ENCODE peak calls at places on chromosomes 3 and 15, in four cellular contexts. One of them, this sample, is unnamed.

GRCh38 chr3:150324261-150324660 is 83.8 kb upstream of the TSC22D2 start:
- DNase-seq in IMR-90: no peak
- DNase-seq in mesendoderm: no peak
- DNase-seq in H1: no peak
- DNase-seq in this sample: no peak

GRCh38 chr3:164737174-164737573 is 341.1 kb downstream of the SI start:
- DNase-seq in IMR-90: no peak
- DNase-seq in mesendoderm: peak
- DNase-seq in H1: no peak
- DNase-seq in this sample: no peak

GRCh38 chr3:48428863-48429415 is 947 bp downstream of the PLXNB1 start:
- DNase-seq in IMR-90: peak
- DNase-seq in mesendoderm: peak
- DNase-seq in H1: peak
- DNase-seq in this sample: peak

GRCh38 chr3:133455960-133456359 is 56.1 kb downstream of the BFSP2 start:
- DNase-seq in IMR-90: no peak
- DNase-seq in mesendoderm: no peak
- DNase-seq in H1: no peak
- DNase-seq in this sample: no peak

GRCh38 chr3:120092444-120092843 is 1.8 kb downstream of the GSK3B start:
- DNase-seq in IMR-90: no peak
- DNase-seq in mesendoderm: no peak
- DNase-seq in H1: no peak
- DNase-seq in this sample: no peak

GRCh38 chr3:128369106-128369708 is 97.5 kb downstream of the DNAJB8 start:
- DNase-seq in IMR-90: no peak
- DNase-seq in mesendoderm: no peak
- DNase-seq in H1: no peak
- DNase-seq in this sample: no peak

GRCh38 chr3:156677536-156677935 is 3.1 kb downstream of the TIPARP start:
- DNase-seq in IMR-90: no peak
- DNase-seq in mesendoderm: no peak
- DNase-seq in H1: no peak
- DNase-seq in this sample: no peak

GRCh38 chr15:84911879-84912660 is 27.6 kb downstream of the SLC28A1 start:
- DNase-seq in IMR-90: peak
- DNase-seq in mesendoderm: no peak
- DNase-seq in H1: no peak
- DNase-seq in this sample: no peak

GRCh38 chr3:57911588-57911987 is 96.6 kb upstream of the FLNB start:
- DNase-seq in IMR-90: peak
- DNase-seq in mesendoderm: no peak
- DNase-seq in H1: no peak
- DNase-seq in this sample: no peak

GRCh38 chr3:50150863-50151686 is 4.0 kb upstream of the SEMA3F start:
- DNase-seq in IMR-90: no peak
- DNase-seq in mesendoderm: peak
- DNase-seq in H1: peak
- DNase-seq in this sample: peak

GRCh38 chr3:156456771-156457224 is 98.1 kb downstream of the SSR3 start:
- DNase-seq in IMR-90: peak
- DNase-seq in mesendoderm: peak
- DNase-seq in H1: no peak
- DNase-seq in this sample: peak

GRCh38 chr3:178297204-178297603 is 239.0 kb upstream of the KCNMB2 start:
- DNase-seq in IMR-90: no peak
- DNase-seq in mesendoderm: no peak
- DNase-seq in H1: no peak
- DNase-seq in this sample: no peak

GRCh38 chr15:79358069-79358468 is 47.2 kb downstream of the TMED3 start:
- DNase-seq in IMR-90: no peak
- DNase-seq in mesendoderm: no peak
- DNase-seq in H1: no peak
- DNase-seq in this sample: no peak

GRCh38 chr3:185561374-185561943 is 9.1 kb upstream of the LIPH start:
- DNase-seq in IMR-90: no peak
- DNase-seq in mesendoderm: no peak
- DNase-seq in H1: no peak
- DNase-seq in this sample: peak

GRCh38 chr3:120487079-120487693 is 36.4 kb upstream of the FSTL1 start:
- DNase-seq in IMR-90: peak
- DNase-seq in mesendoderm: no peak
- DNase-seq in H1: no peak
- DNase-seq in this sample: no peak

GRCh38 chr15:75036269-75036668 is 12.9 kb downstream of the PPCDC start:
- DNase-seq in IMR-90: no peak
- DNase-seq in mesendoderm: peak
- DNase-seq in H1: peak
- DNase-seq in this sample: peak

GRCh38 chr15:39657181-39657580 is 76.3 kb downstream of the THBS1 start:
- DNase-seq in IMR-90: no peak
- DNase-seq in mesendoderm: no peak
- DNase-seq in H1: no peak
- DNase-seq in this sample: no peak

GRCh38 chr3:45345849-45346535 is 42.4 kb upstream of the LARS2 start:
- DNase-seq in IMR-90: no peak
- DNase-seq in mesendoderm: peak
- DNase-seq in H1: no peak
- DNase-seq in this sample: no peak
- H3K56ac ChIP-seq in IMR-90: no peak
- H3K56ac ChIP-seq in mesendoderm: no peak
- H3K56ac ChIP-seq in H1: no peak
- H3K56ac ChIP-seq in this sample: no peak

DNA sequence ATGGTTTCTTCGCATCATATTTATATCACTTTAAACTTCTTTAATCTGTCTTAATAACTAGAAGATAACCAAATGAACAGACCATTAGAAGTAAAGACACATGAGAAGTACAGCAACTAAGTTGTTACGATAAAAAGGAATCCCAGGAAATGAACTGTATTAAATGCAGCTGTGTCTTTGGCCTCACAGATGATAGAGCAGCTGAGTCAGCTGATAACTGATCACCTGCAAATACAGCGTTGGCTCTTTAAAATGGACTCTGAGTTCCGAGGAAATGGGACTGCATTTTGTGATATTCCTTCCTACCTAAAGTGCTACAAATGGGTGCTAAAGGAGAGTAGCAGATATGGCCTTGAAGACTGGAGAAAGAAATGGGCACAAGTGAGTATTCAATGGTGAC is 121.0 kb upstream of the C15orf61 start:
- DNase-seq in IMR-90: no peak
- DNase-seq in mesendoderm: no peak
- DNase-seq in H1: no peak
- DNase-seq in this sample: no peak
- H3K56ac ChIP-seq in IMR-90: no peak
- H3K56ac ChIP-seq in mesendoderm: no peak
- H3K56ac ChIP-seq in H1: no peak
- H3K56ac ChIP-seq in this sample: no peak

DNA sequence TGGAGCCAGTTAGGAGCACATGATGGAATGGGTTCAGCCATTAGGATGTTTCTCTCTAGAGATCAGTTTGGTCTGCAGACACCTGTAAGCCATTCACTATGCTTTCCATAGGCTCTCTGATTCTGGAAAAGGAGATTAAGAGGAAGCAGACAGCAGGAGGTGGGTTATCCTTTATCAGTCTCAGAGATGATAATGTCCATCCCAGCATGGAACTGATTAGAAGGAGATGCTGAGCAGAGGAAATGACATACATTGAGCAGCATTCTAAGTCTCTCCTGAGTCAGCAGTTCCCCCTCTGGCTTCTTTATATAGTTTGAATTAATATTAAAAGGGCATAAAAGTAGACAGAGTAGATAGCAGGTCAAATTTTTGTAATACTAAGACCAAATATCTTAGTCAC is 591.1 kb downstream of the GBE1 start:
- DNase-seq in IMR-90: no peak
- DNase-seq in mesendoderm: peak
- DNase-seq in H1: no peak
- DNase-seq in this sample: no peak
- H3K56ac ChIP-seq in IMR-90: no peak
- H3K56ac ChIP-seq in mesendoderm: no peak
- H3K56ac ChIP-seq in H1: no peak
- H3K56ac ChIP-seq in this sample: no peak

DNA sequence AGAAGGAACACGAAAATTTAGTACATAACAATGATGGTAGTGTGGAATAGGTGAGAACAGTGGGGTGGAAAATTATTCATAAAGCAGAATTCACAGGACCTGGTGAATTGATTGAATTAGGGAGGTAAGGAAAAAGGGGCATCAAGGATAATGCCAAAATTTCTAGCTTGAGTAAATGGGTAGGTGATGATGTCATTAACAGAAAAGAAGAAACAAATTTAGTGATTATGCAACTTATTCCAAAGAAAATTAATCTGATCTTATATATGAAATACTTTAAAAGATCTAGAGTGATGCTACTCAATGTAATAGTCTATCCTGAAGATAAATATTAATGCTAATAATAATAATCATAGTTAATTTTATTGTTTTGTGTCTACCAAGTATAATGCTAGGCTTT is 544.6 kb upstream of the LMCD1 start:
- DNase-seq in IMR-90: no peak
- DNase-seq in mesendoderm: no peak
- DNase-seq in H1: no peak
- DNase-seq in this sample: no peak
- H3K56ac ChIP-seq in IMR-90: no peak
- H3K56ac ChIP-seq in mesendoderm: no peak
- H3K56ac ChIP-seq in H1: no peak
- H3K56ac ChIP-seq in this sample: no peak

DNA sequence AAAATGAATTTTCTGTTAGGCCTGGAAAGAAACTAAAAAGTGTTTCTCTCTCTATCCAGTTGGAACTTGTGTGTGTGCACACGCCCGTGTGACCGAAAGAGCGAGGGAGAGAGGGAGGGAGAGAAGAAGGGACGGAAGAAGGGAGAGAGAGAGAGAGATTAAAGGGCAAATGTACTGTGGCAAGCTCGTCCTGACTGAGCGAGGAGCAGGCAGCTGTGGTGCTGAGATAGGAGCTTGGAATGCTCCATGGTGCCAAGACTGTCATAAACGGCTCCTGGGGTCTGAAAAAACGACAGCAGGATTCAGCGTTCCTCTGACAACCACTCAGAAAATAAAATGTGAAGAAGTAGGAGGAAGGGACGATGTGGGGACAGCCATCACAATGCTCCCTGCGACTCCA is 276.0 kb downstream of the SV2B start:
- DNase-seq in IMR-90: no peak
- DNase-seq in mesendoderm: no peak
- DNase-seq in H1: no peak
- DNase-seq in this sample: no peak
- H3K56ac ChIP-seq in IMR-90: no peak
- H3K56ac ChIP-seq in mesendoderm: no peak
- H3K56ac ChIP-seq in H1: no peak
- H3K56ac ChIP-seq in this sample: no peak

GRCh38 chr3:12870942-12871341 is 29.6 kb upstream of the RPL32 start:
- DNase-seq in IMR-90: peak
- DNase-seq in mesendoderm: no peak
- DNase-seq in H1: no peak
- DNase-seq in this sample: no peak

GRCh38 chr3:12869025-12869695 is 27.8 kb upstream of the RPL32 start:
- DNase-seq in IMR-90: no peak
- DNase-seq in mesendoderm: peak
- DNase-seq in H1: peak
- DNase-seq in this sample: peak

GRCh38 chr3:12868039-12869024 is 27.0 kb upstream of the RPL32 start:
- DNase-seq in IMR-90: peak
- DNase-seq in mesendoderm: peak
- DNase-seq in H1: peak
- DNase-seq in this sample: peak

GRCh38 chr3:12875857-12876451 is 34.6 kb upstream of the RPL32 start:
- DNase-seq in IMR-90: no peak
- DNase-seq in mesendoderm: peak
- DNase-seq in H1: peak
- DNase-seq in this sample: peak

GRCh38 chr3:12871404-12871983 is 30.1 kb upstream of the RPL32 start:
- DNase-seq in IMR-90: no peak
- DNase-seq in mesendoderm: no peak
- DNase-seq in H1: no peak
- DNase-seq in this sample: no peak
- H3K56ac ChIP-seq in IMR-90: no peak
- H3K56ac ChIP-seq in mesendoderm: no peak
- H3K56ac ChIP-seq in H1: no peak
- H3K56ac ChIP-seq in this sample: no peak

GRCh38 chr3:163552659-163552966 is 1525.7 kb downstream of the SI start:
- DNase-seq in IMR-90: no peak
- DNase-seq in mesendoderm: no peak
- DNase-seq in H1: no peak
- DNase-seq in this sample: no peak
- H3K56ac ChIP-seq in IMR-90: no peak
- H3K56ac ChIP-seq in mesendoderm: no peak
- H3K56ac ChIP-seq in H1: no peak
- H3K56ac ChIP-seq in this sample: no peak

GRCh38 chr3:80526153-80526552 is 758.4 kb upstream of the ROBO1 start:
- DNase-seq in IMR-90: no peak
- DNase-seq in mesendoderm: peak
- DNase-seq in H1: no peak
- DNase-seq in this sample: no peak
- H3K56ac ChIP-seq in IMR-90: no peak
- H3K56ac ChIP-seq in mesendoderm: no peak
- H3K56ac ChIP-seq in H1: no peak
- H3K56ac ChIP-seq in this sample: no peak

This sample was measured in H9.